ENCODE peak calls at places on chromosome 21, in five cellular contexts. K is transverse colon, W is A549, U is HCT116, T is cardiac fibroblast. A is an unnamed sample.

GRCh38 chr21:32772281-32773047 is 909 bp upstream of the PAXBP1 start:
- DNase-seq in K (peak; percentile 60), W (no peak), U (no peak), T (peak; percentile 46), A (no peak)

GRCh38 chr21:27572681-27573080 is 605.8 kb upstream of the ADAMTS5 start:
- DNase-seq in K (no peak), W (no peak), U (no peak), T (peak; percentile 90), A (no peak)

GRCh38 chr21:41548781-41549180 is 40.8 kb upstream of the TMPRSS2 start:
- DNase-seq in K (no peak), W (no peak), U (no peak), T (no peak), A (no peak)

GRCh38 chr21:15080504-15080903 is 15.7 kb upstream of the NRIP1 start:
- DNase-seq in K (no peak), W (no peak), U (no peak), T (no peak), A (no peak)

GRCh38 chr21:43029785-43030184 is 45.9 kb downstream of the CBS start:
- DNase-seq in K (no peak), W (no peak), U (no peak), T (no peak), A (no peak)

GRCh38 chr21:29704719-29705118 is 235.1 kb downstream of the GRIK1 start:
- DNase-seq in K (no peak), W (no peak), U (no peak), T (peak; percentile 76), A (no peak)

GRCh38 chr21:42239973-42240372 is 21.0 kb downstream of the ABCG1 start:
- DNase-seq in K (no peak), W (no peak), U (no peak), T (no peak), A (no peak)

GRCh38 chr21:28922368-28922767 is 70.3 kb downstream of the LTN1 start:
- DNase-seq in K (no peak), W (no peak), U (no peak), T (no peak), A (no peak)

GRCh38 chr21:43851593-43851992 is 13.4 kb upstream of the AGPAT3 start:
- DNase-seq in K (no peak), W (no peak), U (no peak), T (no peak), A (no peak)

GRCh38 chr21:26773058-26773457 is 72.2 kb downstream of the ADAMTS1 start:
- DNase-seq in K (no peak), W (no peak), U (no peak), T (no peak), A (no peak)

GRCh38 chr21:14010729-14011128 is 200.0 kb downstream of the LIPI start:
- DNase-seq in K (no peak), W (no peak), U (no peak), T (no peak), A (no peak)

GRCh38 chr21:35850029-35850428 is 210.3 kb downstream of the SETD4 start:
- DNase-seq in K (no peak), W (no peak), U (no peak), T (peak; percentile 86), A (peak; percentile 22)
- H3K4me3 ChIP-seq in K (no peak overlapping the region), W (no peak overlapping the region), U (no peak overlapping the region), T (no peak overlapping the region), A (no peak overlapping the region)

DNA sequence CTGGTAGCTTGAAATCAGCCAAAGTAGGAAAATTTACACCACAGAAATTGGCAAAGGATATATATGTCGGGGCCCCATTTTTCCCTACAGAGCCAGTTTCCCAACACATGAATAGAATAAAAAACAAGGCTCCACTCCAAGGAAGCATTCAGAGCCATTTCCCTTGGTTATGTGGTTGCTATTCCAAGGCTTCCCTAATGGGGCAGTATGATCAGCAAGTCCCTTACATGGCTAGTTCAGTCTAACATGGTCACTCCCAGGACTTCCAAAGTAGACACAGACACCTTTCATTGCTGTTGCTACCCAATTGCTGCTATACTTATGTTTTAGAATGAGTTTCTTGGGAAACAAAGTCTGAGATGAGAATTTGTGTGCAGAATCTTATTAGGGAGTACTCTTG is 93.1 kb downstream of the C21orf91 start:
- DNase-seq in K (no peak), W (peak; percentile 20), U (peak; percentile 23), T (peak; percentile 5), A (peak; percentile 2)
- TF ChIP-seq CTCF in K (no peak), W (no peak), U (no peak), T (peak; percentile 6), A (no peak)

GRCh38 chr21:45404726-45405270 is at the start of gene COL18A1:
- DNase-seq in K (peak; percentile 29), W (peak; percentile 22), U (no peak), T (peak; percentile 31), A (no peak)

GRCh38 chr21:45406801-45407628 is 2.0 kb downstream of the COL18A1 start:
- DNase-seq in K (no peak), W (peak; percentile 34), U (no peak), T (peak; percentile 33), A (no peak)

GRCh38 chr21:45405271-45405818 is 380 bp downstream of the COL18A1 start:
- DNase-seq in K (no peak), W (no peak), U (no peak), T (peak; percentile 22), A (no peak)

GRCh38 chr21:45407629-45408247 is 2.8 kb downstream of the COL18A1 start:
- DNase-seq in K (no peak), W (no peak), U (no peak), T (no peak), A (no peak)

DNA sequence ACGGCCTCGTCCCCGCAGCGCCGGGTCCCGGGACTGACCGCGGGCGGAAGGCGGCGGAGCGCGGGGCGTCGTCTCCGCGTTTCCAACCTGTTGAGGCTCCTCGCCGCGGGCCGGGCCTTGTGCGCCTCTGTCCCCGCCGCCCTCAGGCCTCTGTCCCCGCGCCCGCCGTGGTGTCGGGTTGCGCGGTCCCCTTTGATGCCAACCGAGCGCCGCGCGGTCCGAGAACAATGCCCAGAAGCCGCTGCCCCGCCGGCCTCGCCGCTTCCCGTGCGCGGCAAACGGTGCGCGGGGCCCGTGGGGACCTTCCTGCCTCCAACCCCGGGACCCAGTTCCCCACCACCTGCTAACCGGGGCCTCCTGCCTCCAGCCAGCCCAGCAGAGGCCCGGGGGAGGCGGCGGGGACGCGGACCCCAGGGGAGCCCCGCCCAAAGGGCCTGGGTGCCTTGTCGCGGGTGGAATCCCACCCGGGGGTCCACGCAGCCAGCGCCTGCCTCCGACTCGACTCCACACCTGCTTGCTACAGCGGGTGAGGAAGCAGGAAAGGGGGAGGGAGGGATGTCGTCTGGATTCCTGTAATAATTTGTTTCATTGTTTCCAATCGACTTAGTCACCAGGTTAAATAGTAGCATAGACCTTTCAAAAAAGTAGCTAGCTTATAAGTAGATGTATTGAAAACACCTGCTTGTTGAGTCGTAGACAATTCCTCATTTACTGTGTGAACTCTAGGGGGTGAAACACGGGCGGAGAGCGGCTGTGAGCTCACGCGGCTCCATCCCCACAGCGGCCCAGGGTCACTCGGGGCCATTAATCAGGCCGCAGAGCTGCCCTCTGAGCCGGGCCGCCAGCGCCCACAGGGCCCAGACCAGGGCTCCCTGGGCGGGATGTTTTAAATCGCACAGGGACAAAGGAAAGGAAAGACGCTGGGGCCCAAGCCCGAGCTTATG is 1.1 kb downstream of the COL18A1 start:
- DNase-seq in K (no peak), W (peak; percentile 27), U (no peak), T (peak; percentile 68), A (no peak)
- H3K4me3 ChIP-seq in K (peak overlapping the region; percentile 33), W (peak overlapping the region; percentile 91), U (peak overlapping the region; percentile 54), T (peak overlapping the region; percentile 63), A (peak overlapping the region; percentile 57)

DNA sequence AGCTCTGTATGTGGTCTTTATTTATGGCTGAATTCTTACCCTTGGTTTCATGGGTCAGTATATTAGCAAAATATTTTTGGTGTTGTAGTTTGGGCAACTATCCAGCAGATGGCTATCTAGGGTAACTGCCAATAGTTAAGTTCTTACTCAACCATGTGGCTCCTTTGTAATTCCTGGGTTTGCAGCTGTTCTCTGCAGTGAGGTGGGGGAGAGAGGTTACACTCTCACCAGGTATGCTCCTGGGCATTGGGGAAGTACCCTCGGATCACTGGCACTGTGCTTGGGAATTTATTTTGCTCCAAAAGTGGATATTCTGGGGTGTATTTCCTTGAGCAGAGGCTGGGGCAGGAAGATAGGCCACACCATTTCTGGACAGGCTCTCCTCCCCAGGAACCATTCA is 436.7 kb upstream of the TMPRSS15 start:
- DNase-seq in K (no peak), W (peak; percentile 16), U (peak; percentile 0), T (peak; percentile 16), A (no peak)
- TF ChIP-seq CTCF in K (peak; percentile 27), W (no peak), U (no peak), T (peak; percentile 15), A (peak; percentile 6)

GRCh38 chr21:33984021-33984481 is 68.4 kb upstream of the ATP5PO start:
- DNase-seq in K (no peak), W (no peak), U (no peak), T (no peak), A (no peak)
- H3K4me3 ChIP-seq in K (no peak overlapping the region), W (no peak overlapping the region), U (no peak overlapping the region), T (no peak overlapping the region), A (no peak overlapping the region)

GRCh38 chr21:39720126-39720778 is 24.7 kb upstream of the IGSF5 start:
- DNase-seq in K (no peak), W (peak; percentile 12), U (no peak), T (no peak), A (no peak)
- TF ChIP-seq CTCF in K (no peak), W (no peak), U (no peak), T (no peak), A (no peak)

GRCh38 chr21:17002628-17003027 is 510.2 kb upstream of the CXADR start:
- DNase-seq in K (no peak), W (no peak), U (no peak), T (no peak), A (no peak)

GRCh38 chr21:17003221-17003620 is 509.6 kb upstream of the CXADR start:
- DNase-seq in K (no peak), W (peak; percentile 18), U (no peak), T (peak; percentile 25), A (no peak)

GRCh38 chr21:17003763-17004373 is 509.0 kb upstream of the CXADR start:
- DNase-seq in K (no peak), W (no peak), U (no peak), T (peak; percentile 11), A (no peak)
- H3K4me3 ChIP-seq in K (no peak overlapping the region), W (no peak overlapping the region), U (no peak overlapping the region), T (no peak overlapping the region), A (no peak overlapping the region)

A was measured in HFF-Myc.